ENCODE peak calls at places on chromosomes 2 and 18, in seven cellular contexts. E is MM.1S, J is IMR-90, S is neural crest cell, D is NCI-H1092 treated with DMSO at 0.1 percent for 48 hours, V is transverse colon, O is NT2/D1. F is an unnamed sample.

GRCh38 chr2:144382848-144383247 is 137.1 kb downstream of the ZEB2 start:
- DNase-seq in E (peak), J (no peak), S (no peak), D (no peak), V (no peak), O (no peak), F (peak)

GRCh38 chr2:26330604-26331003 is 15.3 kb upstream of the SELENOI start:
- DNase-seq in E (no peak), J (no peak), S (no peak), D (no peak), V (no peak), O (no peak), F (no peak)

GRCh38 chr2:127636248-127637235 is 9.4 kb upstream of the GPR17 start:
- DNase-seq in E (no peak), J (no peak), S (no peak), D (no peak), V (peak), O (no peak), F (no peak)

GRCh38 chr2:205850611-205851010 is 168.3 kb downstream of the NRP2 start:
- DNase-seq in E (no peak), J (no peak), S (no peak), D (no peak), V (no peak), O (no peak), F (no peak)

GRCh38 chr18:49094979-49095632 is 144.3 kb upstream of the SMAD7 start:
- DNase-seq in E (no peak), J (peak), S (no peak), D (no peak), V (no peak), O (no peak), F (no peak)

GRCh38 chr18:9951022-9951859 is 37.4 kb downstream of the VAPA start:
- DNase-seq in E (peak), J (peak), S (no peak), D (no peak), V (peak), O (peak), F (peak)

GRCh38 chr2:36889782-36890181 is 76.6 kb downstream of the STRN start:
- DNase-seq in E (no peak), J (peak), S (no peak), D (no peak), V (no peak), O (no peak), F (no peak)

GRCh38 chr2:164903214-164903613 is 52.1 kb downstream of the SLC38A11 start:
- DNase-seq in E (no peak), J (peak), S (no peak), D (peak), V (no peak), O (no peak), F (no peak)

GRCh38 chr2:204743368-204743960 is 198.2 kb downstream of the PARD3B start:
- DNase-seq in E (no peak), J (peak), S (no peak), D (no peak), V (no peak), O (no peak), F (no peak)

GRCh38 chr2:50014168-50014567 is 859.9 kb upstream of the FSHR start:
- DNase-seq in E (no peak), J (no peak), S (no peak), D (no peak), V (no peak), O (no peak), F (no peak)

GRCh38 chr2:120205901-120206581 is 17.2 kb downstream of the TMEM185B start:
- DNase-seq in E (no peak), J (no peak), S (peak), D (no peak), V (peak), O (peak), F (peak)